ENCODE peak calls at places on chromosomes 6 and 20, in nine cellular contexts. O, I, C, H, X, F, W, M and Q are unnamed samples.

GRCh38 chr6:97053643-97054411 is 129.3 kb downstream of the KLHL32 start:
- DNase-seq in C (no peak), X (peak), H (no peak), F (peak), W (no peak), O (no peak), I (no peak), M (peak), Q (peak)

GRCh38 chr20:46127396-46128010 is 9.4 kb downstream of the CD40 start:
- DNase-seq in X (no peak), M (no peak), O (no peak), W (no peak), I (no peak), C (no peak), F (no peak), H (peak), Q (no peak)

GRCh38 chr6:139030539-139030938 is 2.0 kb downstream of the ABRACL start:
- DNase-seq in I (peak), X (no peak), C (no peak), O (no peak), W (peak), F (no peak), H (no peak), M (no peak), Q (no peak)

GRCh38 chr20:33262658-33263065 is 20.4 kb upstream of the BPIFB1 start:
- DNase-seq in I (no peak), X (peak), H (peak), C (peak), F (peak), M (peak), O (no peak), W (no peak), Q (no peak)

GRCh38 chr6:89034586-89035251 is 45.8 kb upstream of the PNRC1 start:
- DNase-seq in O (no peak), M (peak), C (no peak), H (no peak), X (no peak), I (no peak), F (peak), W (no peak), Q (no peak)

GRCh38 chr6:13429406-13429753 is 58.0 kb downstream of the GFOD1 start:
- DNase-seq in O (no peak), F (no peak), I (no peak), C (no peak), X (no peak), M (no peak), H (no peak), W (no peak), Q (no peak)

GRCh38 chr6:1004885-1005635 is 306.8 kb upstream of the FOXQ1 start:
- DNase-seq in I (no peak), X (peak), F (no peak), C (no peak), H (no peak), O (no peak), W (no peak), M (peak), Q (no peak)

GRCh38 chr20:63309261-63310071 is 16.5 kb downstream of the COL20A1 start:
- DNase-seq in I (peak), C (peak), F (peak), M (peak), W (no peak), X (peak), H (peak), O (no peak), Q (peak)

GRCh38 chr6:30834643-30835042 is 49.7 kb upstream of the DDR1 start:
- DNase-seq in O (no peak), W (no peak), C (no peak), M (no peak), F (no peak), X (no peak), H (no peak), I (no peak), Q (no peak)